ENCODE peak calls at places on chromosomes 7 and 10, in seven cellular contexts. J is suprapubic skin, A is breast epithelium, H is HCT116, S is prostate gland, X is SK-N-SH, F is GM23338. M is an unnamed sample.

GRCh38 chr7:130349911-130350782 is 5.5 kb downstream of the CPA5 start:
- DNase-seq in F (no peak), A (peak), S (no peak), J (no peak), X (peak), H (no peak), M (no peak)

GRCh38 chr10:116385994-116386809 is 41.4 kb upstream of the PNLIPRP3 start:
- DNase-seq in J (no peak), X (no peak), S (no peak), F (peak), H (peak), A (no peak), M (no peak)

GRCh38 chr10:30357075-30357801 is 8.2 kb upstream of the MTPAP start:
- DNase-seq in J (no peak), F (no peak), A (no peak), X (no peak), H (no peak), S (no peak), M (no peak)

GRCh38 chr7:36119005-36119711 is 33.9 kb upstream of the EEPD1 start:
- DNase-seq in X (no peak), A (no peak), S (peak), F (no peak), H (no peak), J (no peak), M (no peak)

GRCh38 chr10:5968037-5968680 is 9.2 kb downstream of the IL15RA start:
- DNase-seq in J (peak), H (no peak), S (no peak), A (peak), X (no peak), F (no peak), M (no peak)

GRCh38 chr7:122550545-122550944 is 148.4 kb downstream of the RNF133 start:
- DNase-seq in S (no peak), J (no peak), F (peak), X (no peak), H (no peak), A (no peak), M (no peak)

GRCh38 chr7:15046851-15047250 is 144.3 kb upstream of the DGKB start:
- DNase-seq in F (no peak), H (no peak), S (no peak), J (no peak), A (no peak), X (no peak), M (no peak)

GRCh38 chr10:90872648-90873020 is 860 bp downstream of the RPP30 start:
- DNase-seq in F (no peak), X (no peak), S (no peak), H (no peak), J (no peak), A (no peak), M (no peak)

GRCh38 chr7:24419070-24419469 is 135.1 kb downstream of the NPY start:
- DNase-seq in H (peak), F (peak), J (no peak), A (no peak), S (no peak), X (peak), M (no peak)

GRCh38 chr7:24572421-24573007 is 738 bp upstream of the PALS2 start:
- DNase-seq in S (peak), A (peak), F (peak), X (peak), J (peak), H (no peak), M (no peak)

GRCh38 chr10:16777473-16778370 is 39.5 kb downstream of the RSU1 start:
- DNase-seq in J (no peak), F (peak), S (no peak), A (no peak), X (peak), H (peak), M (peak)

GRCh38 chr10:74813371-74813770 is 13.0 kb upstream of the KAT6B start:
- DNase-seq in F (peak), X (no peak), H (no peak), J (no peak), A (no peak), S (no peak), M (no peak)

GRCh38 chr10:30817541-30817940 is 188.0 kb upstream of the LYZL2 start:
- DNase-seq in A (no peak), S (no peak), X (no peak), J (no peak), H (no peak), F (no peak), M (no peak)

GRCh38 chr10:15351099-15351820 is 19.8 kb downstream of the FAM171A1 start:
- DNase-seq in H (no peak), A (no peak), S (no peak), J (no peak), X (no peak), F (no peak), M (no peak)

GRCh38 chr7:30459591-30460245 is 18.9 kb downstream of the NOD1 start:
- DNase-seq in X (peak), H (no peak), F (no peak), A (no peak), J (peak), S (no peak), M (no peak)

GRCh38 chr7:99121496-99122021 is 22.3 kb downstream of the SMURF1 start:
- DNase-seq in S (no peak), H (no peak), J (no peak), F (no peak), A (no peak), X (no peak), M (no peak)

GRCh38 chr7:5177060-5177459 is 13.0 kb upstream of the WIPI2 start:
- DNase-seq in S (peak), H (no peak), F (no peak), X (peak), J (no peak), A (peak), M (no peak)

GRCh38 chr10:98030093-98030821 is at the start of gene CRTAC1:
- DNase-seq in J (no peak), X (peak), A (no peak), F (peak), S (peak), H (no peak), M (no peak)
- TF ChIP-seq POLR2AphosphoS5 in J (no peak), X (no peak), A (no peak), F (peak), S (peak), H (no peak), M (no peak)

GRCh38 chr7:19114591-19114855 is 2.9 kb downstream of the TWIST1 start:
- DNase-seq in A (no peak), X (no peak), J (no peak), S (no peak), F (no peak), H (no peak), M (no peak)
- TF ChIP-seq POLR2AphosphoS5 in A (no peak), X (peak), J (no peak), S (no peak), F (no peak), H (no peak), M (no peak)

GRCh38 chr7:80775972-80776371 is 137.5 kb downstream of the CD36 start:
- DNase-seq in H (no peak), F (no peak), A (no peak), X (no peak), S (no peak), J (no peak), M (no peak)

GRCh38 chr7:80775481-80775880 is 137.0 kb downstream of the CD36 start:
- DNase-seq in F (no peak), H (no peak), J (no peak), X (no peak), S (no peak), A (no peak), M (no peak)

GRCh38 chr7:80772347-80773101 is 134.1 kb downstream of the CD36 start:
- DNase-seq in J (no peak), A (no peak), F (peak), S (no peak), H (no peak), X (no peak), M (no peak)

GRCh38 chr7:80774843-80775242 is 136.4 kb downstream of the CD36 start:
- DNase-seq in X (no peak), J (no peak), F (no peak), A (no peak), H (no peak), S (no peak), M (no peak)

GRCh38 chr7:80773787-80774508 is 135.5 kb downstream of the CD36 start:
- DNase-seq in S (no peak), A (no peak), F (no peak), X (no peak), J (no peak), H (no peak), M (no peak)
- TF ChIP-seq POLR2AphosphoS5 in S (no peak), A (no peak), F (no peak), X (no peak), J (no peak), H (no peak), M (no peak)

GRCh38 chr7:117489435-117489834 is 9.6 kb downstream of the CFTR start:
- DNase-seq in A (no peak), X (no peak), J (no peak), H (no peak), F (no peak), S (no peak), M (no peak)
- TF ChIP-seq POLR2AphosphoS5 in A (no peak), X (no peak), J (no peak), H (no peak), F (no peak), S (no peak), M (no peak)

GRCh38 chr10:72303424-72304128 is 29.9 kb downstream of the DDIT4 start:
- DNase-seq in J (no peak), H (no peak), X (no peak), A (no peak), S (no peak), F (no peak), M (no peak)

GRCh38 chr10:72297281-72297967 is 23.7 kb downstream of the DDIT4 start:
- DNase-seq in J (peak), X (no peak), F (peak), H (no peak), S (peak), A (peak), M (no peak)

GRCh38 chr10:72295330-72295910 is 21.7 kb downstream of the DDIT4 start:
- DNase-seq in H (no peak), F (no peak), X (no peak), S (no peak), A (no peak), J (no peak), M (no peak)

GRCh38 chr10:72298774-72299519 is 25.2 kb downstream of the DDIT4 start:
- DNase-seq in X (no peak), H (no peak), J (no peak), S (no peak), A (no peak), F (no peak), M (no peak)

GRCh38 chr10:72297968-72298773 is 24.4 kb downstream of the DDIT4 start:
- DNase-seq in X (peak), A (peak), J (peak), S (peak), H (peak), F (peak), M (peak)
- TF ChIP-seq POLR2AphosphoS5 in X (peak), A (peak), J (no peak), S (peak), H (peak), F (peak), M (peak)

GRCh38 chr10:21624951-21625350 is 90.9 kb downstream of the MLLT10 start:
- DNase-seq in F (no peak), A (no peak), J (no peak), H (no peak), X (no peak), S (no peak), M (no peak)

GRCh38 chr10:21627331-21627730 is 93.3 kb downstream of the MLLT10 start:
- DNase-seq in A (no peak), H (no peak), F (no peak), J (no peak), X (no peak), S (no peak), M (no peak)

GRCh38 chr10:21628023-21628422 is 94.0 kb downstream of the MLLT10 start:
- DNase-seq in S (no peak), J (no peak), X (no peak), A (no peak), F (no peak), H (no peak), M (no peak)

GRCh38 chr10:21626457-21627161 is 92.6 kb downstream of the MLLT10 start:
- DNase-seq in J (no peak), A (no peak), F (no peak), S (no peak), H (no peak), X (no peak), M (no peak)

DNA sequence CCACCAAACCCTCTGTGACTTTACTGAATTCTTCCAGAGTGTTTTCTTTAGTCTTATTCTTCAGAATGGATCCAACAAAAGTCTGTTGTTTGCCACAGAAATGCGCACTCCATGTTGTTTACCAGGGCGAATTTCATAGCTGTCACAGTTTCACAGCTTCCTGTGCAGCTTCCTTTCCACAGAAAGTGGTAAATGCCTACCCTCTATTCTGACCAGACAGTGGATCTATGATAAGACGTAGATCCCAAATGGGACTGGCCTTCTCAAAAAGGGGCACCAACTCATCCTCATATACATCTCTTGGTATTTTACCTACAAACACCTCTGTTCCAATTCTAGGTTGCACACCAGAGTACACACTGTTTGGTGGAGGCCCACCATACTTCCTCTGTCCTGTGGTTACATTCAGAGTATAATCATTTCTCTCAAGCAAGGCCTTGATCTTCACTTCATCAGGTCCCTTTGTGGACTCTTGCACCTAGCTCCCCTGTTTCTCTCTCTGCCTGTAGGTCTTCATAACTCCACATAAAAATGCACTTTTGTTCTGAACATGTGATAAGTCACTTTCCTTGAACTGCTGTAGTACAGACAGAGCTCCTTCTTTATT is 91.7 kb downstream of the MLLT10 start:
- DNase-seq in S (no peak), A (no peak), F (no peak), H (no peak), J (no peak), X (no peak), M (no peak)
- TF ChIP-seq POLR2AphosphoS5 in S (no peak), A (no peak), F (no peak), H (no peak), J (no peak), X (no peak), M (no peak)